ENCODE peak calls at places on chromosomes 13 and 19, in six cellular contexts. One of them, this sample, is unnamed.

GRCh38 chr13:45615501-45616101 is at the start of gene ERICH6B:
- ATAC-seq in K562: peak; percentile 66
- ATAC-seq in A549: peak; percentile 24
- ATAC-seq in GM12878: no peak
- ATAC-seq in HepG2: peak; percentile 22
- ATAC-seq in upper lobe of left lung: peak; percentile 49
- ATAC-seq in this sample: peak; percentile 25

GRCh38 chr13:41457589-41458186 is 338 bp downstream of the RGCC start:
- ATAC-seq in upper lobe of left lung: no peak
- ATAC-seq in GM12878: peak; percentile 39
- ATAC-seq in HepG2: peak; percentile 7
- ATAC-seq in K562: peak; percentile 52
- ATAC-seq in A549: no peak
- ATAC-seq in this sample: no peak

GRCh38 chr19:17487240-17488121 is 17.2 kb downstream of the SLC27A1 start:
- ATAC-seq in upper lobe of left lung: no peak
- ATAC-seq in A549: no peak
- ATAC-seq in K562: no peak
- ATAC-seq in GM12878: no peak
- ATAC-seq in HepG2: no peak
- ATAC-seq in this sample: no peak

GRCh38 chr13:95207769-95208366 is 93.4 kb downstream of the ABCC4 start:
- ATAC-seq in K562: peak; percentile 85
- ATAC-seq in HepG2: no peak
- ATAC-seq in A549: no peak
- ATAC-seq in GM12878: peak; percentile 95
- ATAC-seq in upper lobe of left lung: no peak
- ATAC-seq in this sample: no peak

GRCh38 chr19:45451181-45451849 is 16.5 kb upstream of the FOSB start:
- ATAC-seq in HepG2: no peak
- ATAC-seq in K562: peak; percentile 4
- ATAC-seq in A549: peak; percentile 4
- ATAC-seq in upper lobe of left lung: peak; percentile 1
- ATAC-seq in GM12878: peak; percentile 8
- ATAC-seq in this sample: peak; percentile 20

GRCh38 chr13:47484564-47484963 is 516.5 kb downstream of the SUCLA2 start:
- ATAC-seq in HepG2: no peak
- ATAC-seq in GM12878: no peak
- ATAC-seq in upper lobe of left lung: no peak
- ATAC-seq in A549: no peak
- ATAC-seq in K562: no peak
- ATAC-seq in this sample: no peak

GRCh38 chr19:38173324-38174041 is 50.5 kb downstream of the DPF1 start:
- ATAC-seq in upper lobe of left lung: no peak
- ATAC-seq in HepG2: no peak
- ATAC-seq in A549: peak; percentile 9
- ATAC-seq in GM12878: no peak
- ATAC-seq in K562: peak; percentile 40
- ATAC-seq in this sample: peak; percentile 61

GRCh38 chr13:31111136-31111535 is 50.6 kb downstream of the HSPH1 start:
- ATAC-seq in GM12878: no peak
- ATAC-seq in A549: no peak
- ATAC-seq in K562: no peak
- ATAC-seq in HepG2: no peak
- ATAC-seq in upper lobe of left lung: no peak
- ATAC-seq in this sample: no peak

GRCh38 chr13:45092668-45093067 is 27.6 kb upstream of the GTF2F2 start:
- ATAC-seq in GM12878: no peak
- ATAC-seq in HepG2: no peak
- ATAC-seq in upper lobe of left lung: no peak
- ATAC-seq in A549: no peak
- ATAC-seq in K562: no peak
- ATAC-seq in this sample: no peak

GRCh38 chr19:5526691-5527090 is 41.1 kb downstream of the TINCR start:
- ATAC-seq in K562: no peak
- ATAC-seq in HepG2: no peak
- ATAC-seq in upper lobe of left lung: no peak
- ATAC-seq in A549: no peak
- ATAC-seq in GM12878: no peak
- ATAC-seq in this sample: no peak

GRCh38 chr13:67867206-67867605 is 637.1 kb upstream of the PCDH9 start:
- ATAC-seq in GM12878: no peak
- ATAC-seq in upper lobe of left lung: no peak
- ATAC-seq in HepG2: no peak
- ATAC-seq in K562: no peak
- ATAC-seq in A549: no peak
- ATAC-seq in this sample: no peak

GRCh38 chr13:53138369-53139036 is 109.9 kb downstream of the OLFM4 start:
- ATAC-seq in upper lobe of left lung: no peak
- ATAC-seq in A549: no peak
- ATAC-seq in HepG2: no peak
- ATAC-seq in K562: no peak
- ATAC-seq in GM12878: no peak
- ATAC-seq in this sample: peak; percentile 88

GRCh38 chr13:102236341-102236740 is 165.5 kb downstream of the FGF14 start:
- ATAC-seq in upper lobe of left lung: no peak
- ATAC-seq in A549: no peak
- ATAC-seq in GM12878: no peak
- ATAC-seq in HepG2: peak; percentile 97
- ATAC-seq in K562: no peak
- ATAC-seq in this sample: no peak

GRCh38 chr13:106184778-106185177 is 350.7 kb downstream of the EFNB2 start:
- ATAC-seq in HepG2: no peak
- ATAC-seq in K562: no peak
- ATAC-seq in A549: no peak
- ATAC-seq in GM12878: no peak
- ATAC-seq in upper lobe of left lung: no peak
- ATAC-seq in this sample: no peak

GRCh38 chr19:39327990-39328705 is 7.5 kb upstream of the LRFN1 start:
- ATAC-seq in GM12878: peak; percentile 80
- ATAC-seq in K562: peak; percentile 83
- ATAC-seq in upper lobe of left lung: peak; percentile 84
- ATAC-seq in HepG2: peak; percentile 49
- ATAC-seq in A549: peak; percentile 74
- ATAC-seq in this sample: peak; percentile 79

GRCh38 chr19:6736917-6737283 is 480 bp downstream of the GPR108 start:
- ATAC-seq in A549: no peak
- ATAC-seq in upper lobe of left lung: no peak
- ATAC-seq in K562: peak; percentile 44
- ATAC-seq in HepG2: peak; percentile 0
- ATAC-seq in GM12878: peak; percentile 48
- ATAC-seq in this sample: no peak

GRCh38 chr13:109336730-109337129 is 449.7 kb downstream of the IRS2 start:
- ATAC-seq in A549: no peak
- ATAC-seq in GM12878: no peak
- ATAC-seq in HepG2: no peak
- ATAC-seq in K562: no peak
- ATAC-seq in upper lobe of left lung: no peak
- ATAC-seq in this sample: no peak

GRCh38 chr19:34178276-34178614 is 5.9 kb downstream of the LSM14A start:
- ATAC-seq in A549: no peak
- ATAC-seq in GM12878: peak; percentile 21
- ATAC-seq in HepG2: no peak
- ATAC-seq in upper lobe of left lung: no peak
- ATAC-seq in K562: no peak
- ATAC-seq in this sample: no peak

GRCh38 chr13:20465218-20465879 is 60.3 kb downstream of the CRYL1 start:
- ATAC-seq in GM12878: no peak
- ATAC-seq in A549: no peak
- ATAC-seq in K562: no peak
- ATAC-seq in HepG2: no peak
- ATAC-seq in upper lobe of left lung: no peak
- ATAC-seq in this sample: peak; percentile 25

GRCh38 chr13:27122036-27122435 is 49.6 kb downstream of the USP12 start:
- ATAC-seq in GM12878: no peak
- ATAC-seq in HepG2: no peak
- ATAC-seq in K562: no peak
- ATAC-seq in A549: no peak
- ATAC-seq in upper lobe of left lung: no peak
- ATAC-seq in this sample: no peak

GRCh38 chr19:48618916-48619691 is at the start of the genes RPL18 and SPHK2:
- ATAC-seq in A549: peak; percentile 79
- ATAC-seq in K562: peak; percentile 84
- ATAC-seq in upper lobe of left lung: peak; percentile 96
- ATAC-seq in GM12878: peak; percentile 85
- ATAC-seq in HepG2: peak; percentile 87
- ATAC-seq in this sample: peak; percentile 93
- TF ChIP-seq EP300 in A549: peak; percentile 34
- TF ChIP-seq EP300 in K562: peak; percentile 69
- TF ChIP-seq EP300 in upper lobe of left lung: peak; percentile 78
- TF ChIP-seq EP300 in GM12878: no peak
- TF ChIP-seq EP300 in HepG2: no peak
- TF ChIP-seq EP300 in this sample: no peak

GRCh38 chr19:4206818-4207484 is 22.4 kb upstream of the EBI3 start:
- ATAC-seq in GM12878: peak; percentile 67
- ATAC-seq in A549: peak; percentile 80
- ATAC-seq in K562: no peak
- ATAC-seq in HepG2: no peak
- ATAC-seq in upper lobe of left lung: no peak
- ATAC-seq in this sample: no peak
- TF ChIP-seq CTCF in GM12878: peak; percentile 52
- TF ChIP-seq CTCF in A549: peak; percentile 60
- TF ChIP-seq CTCF in K562: peak; percentile 27
- TF ChIP-seq CTCF in HepG2: peak; percentile 56
- TF ChIP-seq CTCF in upper lobe of left lung: no peak
- TF ChIP-seq CTCF in this sample: no peak

GRCh38 chr13:99197257-99197651 is 3.4 kb upstream of the UBAC2 start:
- ATAC-seq in HepG2: no peak
- ATAC-seq in A549: no peak
- ATAC-seq in GM12878: no peak
- ATAC-seq in K562: no peak
- ATAC-seq in upper lobe of left lung: no peak
- ATAC-seq in this sample: no peak
- TF ChIP-seq EP300 in HepG2: no peak
- TF ChIP-seq EP300 in A549: no peak
- TF ChIP-seq EP300 in GM12878: no peak
- TF ChIP-seq EP300 in K562: no peak
- TF ChIP-seq EP300 in upper lobe of left lung: no peak
- TF ChIP-seq EP300 in this sample: no peak

GRCh38 chr13:50188696-50189095 is 173.5 kb downstream of the KCNRG start:
- ATAC-seq in GM12878: no peak
- ATAC-seq in HepG2: no peak
- ATAC-seq in K562: no peak
- ATAC-seq in A549: no peak
- ATAC-seq in upper lobe of left lung: no peak
- ATAC-seq in this sample: no peak

GRCh38 chr13:50192272-50192813 is 177.1 kb downstream of the KCNRG start:
- ATAC-seq in A549: no peak
- ATAC-seq in GM12878: no peak
- ATAC-seq in K562: no peak
- ATAC-seq in upper lobe of left lung: no peak
- ATAC-seq in HepG2: no peak
- ATAC-seq in this sample: no peak

GRCh38 chr13:50187352-50188029 is 172.2 kb downstream of the KCNRG start:
- ATAC-seq in A549: no peak
- ATAC-seq in upper lobe of left lung: no peak
- ATAC-seq in GM12878: no peak
- ATAC-seq in K562: peak; percentile 68
- ATAC-seq in HepG2: peak; percentile 97
- ATAC-seq in this sample: no peak

GRCh38 chr13:50191004-50191403 is 175.8 kb downstream of the KCNRG start:
- ATAC-seq in K562: no peak
- ATAC-seq in GM12878: no peak
- ATAC-seq in upper lobe of left lung: no peak
- ATAC-seq in HepG2: no peak
- ATAC-seq in A549: no peak
- ATAC-seq in this sample: no peak

DNA sequence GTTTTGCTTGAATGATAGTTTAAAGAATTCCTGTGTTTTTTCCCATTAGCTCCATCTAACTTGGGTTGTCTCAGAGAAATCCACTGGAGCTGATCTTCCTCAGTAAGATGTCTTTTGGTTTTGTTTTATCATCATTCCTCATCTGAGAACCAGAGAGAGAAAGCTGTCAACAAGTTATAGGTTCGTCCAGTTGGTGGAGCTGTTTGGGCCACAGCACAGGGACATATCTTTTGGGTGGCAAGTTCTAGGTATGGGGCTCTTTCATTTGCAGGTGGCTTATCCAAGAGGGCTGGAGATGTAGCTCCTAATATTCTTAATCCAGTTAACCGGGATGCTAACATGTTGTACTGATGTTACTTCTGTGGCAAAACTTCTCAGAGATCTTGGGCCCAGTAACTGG is 174.2 kb downstream of the KCNRG start:
- ATAC-seq in GM12878: no peak
- ATAC-seq in HepG2: no peak
- ATAC-seq in K562: peak; percentile 66
- ATAC-seq in A549: no peak
- ATAC-seq in upper lobe of left lung: no peak
- ATAC-seq in this sample: no peak
- TF ChIP-seq CTCF in GM12878: no peak
- TF ChIP-seq CTCF in HepG2: no peak
- TF ChIP-seq CTCF in K562: peak; percentile 51
- TF ChIP-seq CTCF in A549: no peak
- TF ChIP-seq CTCF in upper lobe of left lung: no peak
- TF ChIP-seq CTCF in this sample: no peak

GRCh38 chr19:9827325-9828238 is at the start of gene UBL5:
- ATAC-seq in GM12878: peak; percentile 98
- ATAC-seq in K562: peak; percentile 98
- ATAC-seq in upper lobe of left lung: peak; percentile 96
- ATAC-seq in HepG2: peak; percentile 96
- ATAC-seq in A549: peak; percentile 99
- ATAC-seq in this sample: peak; percentile 93
- TF ChIP-seq EP300 in GM12878: peak; percentile 55
- TF ChIP-seq EP300 in K562: peak; percentile 16
- TF ChIP-seq EP300 in upper lobe of left lung: no peak
- TF ChIP-seq EP300 in HepG2: no peak
- TF ChIP-seq EP300 in A549: no peak
- TF ChIP-seq EP300 in this sample: no peak